ENCODE peak calls at places on chromosomes 2 and 18, in five cellular contexts. One of them, this sample, is unnamed.

GRCh38 chr2:101558740-101559508 is 84.0 kb upstream of the RFX8 start:
- DNase-seq in transverse colon: no peak
- DNase-seq in upper lobe of left lung: no peak
- DNase-seq in suprapubic skin: no peak
- DNase-seq in H1: no peak
- DNase-seq in this sample: no peak

GRCh38 chr2:96647681-96648080 is 5.1 kb downstream of the FER1L5 start:
- DNase-seq in transverse colon: no peak
- DNase-seq in upper lobe of left lung: no peak
- DNase-seq in suprapubic skin: no peak
- DNase-seq in H1: no peak
- DNase-seq in this sample: no peak

GRCh38 chr2:42949125-42949524 is 156.7 kb upstream of the HAAO start:
- DNase-seq in transverse colon: no peak
- DNase-seq in upper lobe of left lung: no peak
- DNase-seq in suprapubic skin: no peak
- DNase-seq in H1: no peak
- DNase-seq in this sample: peak; percentile 61

GRCh38 chr2:73925853-73926492 is 707 bp upstream of the DGUOK start:
- DNase-seq in transverse colon: peak; percentile 81
- DNase-seq in upper lobe of left lung: no peak
- DNase-seq in suprapubic skin: peak; percentile 69
- DNase-seq in H1: no peak
- DNase-seq in this sample: peak; percentile 47

GRCh38 chr2:207042155-207042554 is 102.8 kb downstream of the CPO start:
- DNase-seq in transverse colon: no peak
- DNase-seq in upper lobe of left lung: no peak
- DNase-seq in suprapubic skin: no peak
- DNase-seq in H1: no peak
- DNase-seq in this sample: no peak

GRCh38 chr18:56815926-56816325 is 164.8 kb downstream of the WDR7 start:
- DNase-seq in transverse colon: no peak
- DNase-seq in upper lobe of left lung: no peak
- DNase-seq in suprapubic skin: no peak
- DNase-seq in H1: no peak
- DNase-seq in this sample: no peak

GRCh38 chr2:60867848-60868247 is 13.5 kb upstream of the REL start:
- DNase-seq in transverse colon: no peak
- DNase-seq in upper lobe of left lung: peak; percentile 64
- DNase-seq in suprapubic skin: no peak
- DNase-seq in H1: no peak
- DNase-seq in this sample: no peak

GRCh38 chr18:72762505-72763122 is 105.2 kb downstream of the NETO1 start:
- DNase-seq in transverse colon: no peak
- DNase-seq in upper lobe of left lung: no peak
- DNase-seq in suprapubic skin: no peak
- DNase-seq in H1: no peak
- DNase-seq in this sample: no peak

GRCh38 chr2:77631007-77631406 is 108.8 kb upstream of the LRRTM4 start:
- DNase-seq in transverse colon: no peak
- DNase-seq in upper lobe of left lung: no peak
- DNase-seq in suprapubic skin: no peak
- DNase-seq in H1: no peak
- DNase-seq in this sample: no peak

GRCh38 chr2:160920791-160921303 is 239.4 kb upstream of the TANK start:
- DNase-seq in transverse colon: no peak
- DNase-seq in upper lobe of left lung: no peak
- DNase-seq in suprapubic skin: peak; percentile 61
- DNase-seq in H1: no peak
- DNase-seq in this sample: no peak

GRCh38 chr2:11422901-11423435 is 43.0 kb downstream of the E2F6 start:
- DNase-seq in transverse colon: no peak
- DNase-seq in upper lobe of left lung: no peak
- DNase-seq in suprapubic skin: no peak
- DNase-seq in H1: no peak
- DNase-seq in this sample: no peak
- TF ChIP-seq EP300 in transverse colon: no peak
- TF ChIP-seq EP300 in upper lobe of left lung: no peak
- TF ChIP-seq EP300 in suprapubic skin: no peak
- TF ChIP-seq EP300 in H1: no peak
- TF ChIP-seq EP300 in this sample: no peak

GRCh38 chr2:98444436-98445166 is at the start of gene INPP4A:
- DNase-seq in transverse colon: peak; percentile 80
- DNase-seq in upper lobe of left lung: peak; percentile 76
- DNase-seq in suprapubic skin: peak; percentile 73
- DNase-seq in H1: no peak
- DNase-seq in this sample: peak; percentile 78
- TF ChIP-seq CTCF in transverse colon: no peak
- TF ChIP-seq CTCF in upper lobe of left lung: peak; percentile 17
- TF ChIP-seq CTCF in suprapubic skin: peak; percentile 10
- TF ChIP-seq CTCF in H1: no peak
- TF ChIP-seq CTCF in this sample: no peak

DNA sequence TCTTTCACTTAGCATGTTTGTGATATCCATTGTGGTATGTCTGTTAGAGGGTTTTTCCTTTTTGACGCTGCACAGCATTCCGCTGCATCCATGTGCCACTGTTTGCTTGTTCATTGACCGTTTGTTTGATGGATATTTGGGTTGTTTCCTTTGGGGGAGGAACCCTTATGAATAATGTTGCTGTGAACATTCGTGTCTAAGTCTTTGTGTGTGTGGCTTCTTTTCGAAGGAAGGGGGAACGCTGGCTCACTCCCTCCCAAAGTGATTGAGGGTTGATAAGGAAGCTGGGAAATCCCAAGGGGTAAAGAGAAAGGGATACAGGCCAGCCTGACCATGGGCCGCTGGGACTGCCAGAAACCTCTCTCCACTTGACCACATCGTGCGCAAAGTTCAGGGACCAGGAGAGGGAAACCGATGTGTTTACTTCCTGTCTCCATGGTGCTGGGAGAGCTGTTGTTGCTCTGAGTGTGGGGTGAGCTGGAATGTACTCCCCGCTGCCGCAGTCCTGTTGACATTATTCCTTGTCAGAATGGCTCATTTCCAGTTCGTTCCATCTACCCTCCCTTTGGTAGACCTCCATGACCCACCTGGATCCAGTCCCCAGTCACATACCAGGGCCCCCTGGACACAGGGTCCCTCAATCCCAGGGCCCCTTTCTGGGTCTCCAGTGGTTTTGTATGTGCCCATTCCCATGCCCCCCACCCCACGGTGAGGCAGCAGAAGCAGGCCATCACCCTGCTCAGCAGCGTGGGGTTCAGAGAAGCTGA is 39.6 kb downstream of the HS1BP3 start:
- DNase-seq in transverse colon: peak; percentile 58
- DNase-seq in upper lobe of left lung: peak; percentile 90
- DNase-seq in suprapubic skin: peak; percentile 78
- DNase-seq in H1: no peak
- DNase-seq in this sample: peak; percentile 71
- TF ChIP-seq POLR2AphosphoS5 in transverse colon: peak; percentile 66
- TF ChIP-seq POLR2AphosphoS5 in upper lobe of left lung: peak; percentile 90
- TF ChIP-seq POLR2AphosphoS5 in suprapubic skin: peak; percentile 40
- TF ChIP-seq POLR2AphosphoS5 in H1: no peak
- TF ChIP-seq POLR2AphosphoS5 in this sample: peak; percentile 88

GRCh38 chr18:67219821-67220220 is 296.7 kb downstream of the DSEL start:
- DNase-seq in transverse colon: no peak
- DNase-seq in upper lobe of left lung: no peak
- DNase-seq in suprapubic skin: no peak
- DNase-seq in H1: no peak
- DNase-seq in this sample: no peak
- TF ChIP-seq EP300 in transverse colon: no peak
- TF ChIP-seq EP300 in upper lobe of left lung: no peak
- TF ChIP-seq EP300 in suprapubic skin: no peak
- TF ChIP-seq EP300 in H1: no peak
- TF ChIP-seq EP300 in this sample: no peak

GRCh38 chr2:230928701-230929380 is 3.8 kb upstream of the GPR55 start:
- DNase-seq in transverse colon: peak; percentile 1
- DNase-seq in upper lobe of left lung: no peak
- DNase-seq in suprapubic skin: peak; percentile 51
- DNase-seq in H1: no peak
- DNase-seq in this sample: no peak

GRCh38 chr2:230930928-230931555 is 6.0 kb upstream of the GPR55 start:
- DNase-seq in transverse colon: no peak
- DNase-seq in upper lobe of left lung: no peak
- DNase-seq in suprapubic skin: no peak
- DNase-seq in H1: no peak
- DNase-seq in this sample: peak; percentile 10

GRCh38 chr2:230927711-230928341 is 2.8 kb upstream of the GPR55 start:
- DNase-seq in transverse colon: peak; percentile 7
- DNase-seq in upper lobe of left lung: no peak
- DNase-seq in suprapubic skin: peak; percentile 50
- DNase-seq in H1: no peak
- DNase-seq in this sample: no peak

GRCh38 chr2:230930149-230930780 is 5.2 kb upstream of the GPR55 start:
- DNase-seq in transverse colon: no peak
- DNase-seq in upper lobe of left lung: no peak
- DNase-seq in suprapubic skin: peak; percentile 29
- DNase-seq in H1: no peak
- DNase-seq in this sample: no peak

GRCh38 chr2:230929381-230930148 is 4.5 kb upstream of the GPR55 start:
- DNase-seq in transverse colon: no peak
- DNase-seq in upper lobe of left lung: no peak
- DNase-seq in suprapubic skin: peak; percentile 33
- DNase-seq in H1: no peak
- DNase-seq in this sample: peak; percentile 23
- TF ChIP-seq CTCF in transverse colon: no peak
- TF ChIP-seq CTCF in upper lobe of left lung: no peak
- TF ChIP-seq CTCF in suprapubic skin: no peak
- TF ChIP-seq CTCF in H1: no peak
- TF ChIP-seq CTCF in this sample: no peak

DNA sequence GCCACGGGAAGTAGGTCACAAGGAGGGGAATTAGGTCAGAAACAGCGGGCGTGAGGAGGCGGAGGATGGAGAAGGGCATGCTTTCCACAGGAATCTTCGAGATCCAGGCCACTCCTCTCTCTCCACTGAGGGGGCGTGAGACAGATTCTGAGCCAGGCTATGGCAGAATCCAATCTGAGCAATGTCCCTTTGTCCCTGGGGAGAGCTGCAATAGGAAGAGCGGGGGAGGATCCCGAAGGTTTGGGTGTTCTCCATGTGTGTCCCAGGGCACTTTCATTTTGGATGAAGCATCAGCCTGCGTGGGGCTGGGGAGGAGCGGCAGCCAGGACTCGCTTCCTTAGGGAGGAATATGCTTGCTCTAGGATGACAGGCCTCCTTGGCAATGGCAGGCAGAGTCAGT is 84.0 kb downstream of the LIPG start:
- DNase-seq in transverse colon: peak; percentile 27
- DNase-seq in upper lobe of left lung: no peak
- DNase-seq in suprapubic skin: peak; percentile 79
- DNase-seq in H1: no peak
- DNase-seq in this sample: peak; percentile 35
- TF ChIP-seq POLR2AphosphoS5 in transverse colon: peak; percentile 15
- TF ChIP-seq POLR2AphosphoS5 in upper lobe of left lung: peak; percentile 38
- TF ChIP-seq POLR2AphosphoS5 in suprapubic skin: no peak
- TF ChIP-seq POLR2AphosphoS5 in H1: no peak
- TF ChIP-seq POLR2AphosphoS5 in this sample: peak; percentile 80

This sample was measured in stomach.